ENCODE peak calls at places on chromosomes 12 and 14, in eight cellular contexts. O is endothelial cell of umbilical vein, G is Peyer's patch, X is hepatocyte, L is H9, V is GM23338, I is heart left ventricle, Z is neuronal stem cell. M is an unnamed sample.
A peak's percentile ranks its signal among the peaks of the same experiment; 100 is the strongest.

GRCh38 chr14:53306926-53307325 is 153.8 kb upstream of the DDHD1 start:
- DNase-seq in O (no peak), G (no peak), X (no peak), L (no peak), V (no peak), I (no peak), Z (peak; percentile 81), M (no peak)

GRCh38 chr12:8667280-8667679 is 4.7 kb upstream of the MFAP5 start:
- DNase-seq in O (no peak), G (no peak), X (no peak), L (no peak), V (no peak), I (no peak), Z (no peak), M (no peak)

GRCh38 chr14:90629471-90629870 is 186.8 kb downstream of the TTC7B start:
- DNase-seq in O (no peak), G (no peak), X (peak; percentile 30), L (no peak), V (no peak), I (no peak), Z (no peak), M (no peak)

GRCh38 chr12:109310247-109311125 is 1.4 kb upstream of the FOXN4 start:
- DNase-seq in O (no peak), G (no peak), X (no peak), L (no peak), V (peak; percentile 52), I (no peak), Z (no peak), M (no peak)

GRCh38 chr12:100190013-100190394 is 10.6 kb upstream of the ACTR6 start:
- DNase-seq in O (no peak), G (no peak), X (no peak), L (no peak), V (no peak), I (no peak), Z (no peak), M (no peak)

GRCh38 chr14:28143340-28143739 is 623.2 kb upstream of the FOXG1 start:
- DNase-seq in O (no peak), G (no peak), X (no peak), L (no peak), V (peak; percentile 31), I (no peak), Z (peak; percentile 15), M (no peak)

GRCh38 chr12:15274561-15274967 is 47.7 kb upstream of the PTPRO start:
- DNase-seq in O (no peak), G (no peak), X (peak; percentile 19), L (no peak), V (no peak), I (no peak), Z (no peak), M (no peak)

GRCh38 chr14:102659797-102660196 is 67.3 kb downstream of the RCOR1 start:
- DNase-seq in O (no peak), G (no peak), X (no peak), L (no peak), V (no peak), I (no peak), Z (no peak), M (no peak)

GRCh38 chr14:90398315-90398811 is 1.5 kb downstream of the CALM1 start:
- DNase-seq in O (peak; percentile 45), G (peak; percentile 73), X (peak; percentile 47), L (peak; percentile 43), V (peak; percentile 22), I (peak; percentile 76), Z (no peak), M (peak; percentile 18)

GRCh38 chr12:59820594-59821011 is 224.8 kb downstream of the SLC16A7 start:
- DNase-seq in O (no peak), G (no peak), X (no peak), L (no peak), V (no peak), I (no peak), Z (no peak), M (no peak)

GRCh38 chr12:121033625-121034349 is 5.3 kb downstream of the OASL start:
- DNase-seq in O (no peak), G (no peak), X (no peak), L (no peak), V (no peak), I (no peak), Z (no peak), M (no peak)

GRCh38 chr12:1350934-1351240 is 243.5 kb downstream of the FBXL14 start:
- DNase-seq in O (no peak), G (no peak), X (no peak), L (no peak), V (no peak), I (no peak), Z (no peak), M (no peak)

GRCh38 chr14:74550071-74550470 is 56.5 kb downstream of the ISCA2 start:
- DNase-seq in O (no peak), G (no peak), X (no peak), L (no peak), V (no peak), I (peak; percentile 20), Z (no peak), M (no peak)

GRCh38 chr12:57611810-57612710 is 825 bp downstream of the ARHGEF25 start:
- DNase-seq in O (no peak), G (no peak), X (no peak), L (no peak), V (peak; percentile 12), I (no peak), Z (no peak), M (no peak)

GRCh38 chr14:58985786-58986185 is 202.7 kb upstream of the DAAM1 start:
- DNase-seq in O (no peak), G (no peak), X (no peak), L (no peak), V (no peak), I (no peak), Z (no peak), M (no peak)

DNA sequence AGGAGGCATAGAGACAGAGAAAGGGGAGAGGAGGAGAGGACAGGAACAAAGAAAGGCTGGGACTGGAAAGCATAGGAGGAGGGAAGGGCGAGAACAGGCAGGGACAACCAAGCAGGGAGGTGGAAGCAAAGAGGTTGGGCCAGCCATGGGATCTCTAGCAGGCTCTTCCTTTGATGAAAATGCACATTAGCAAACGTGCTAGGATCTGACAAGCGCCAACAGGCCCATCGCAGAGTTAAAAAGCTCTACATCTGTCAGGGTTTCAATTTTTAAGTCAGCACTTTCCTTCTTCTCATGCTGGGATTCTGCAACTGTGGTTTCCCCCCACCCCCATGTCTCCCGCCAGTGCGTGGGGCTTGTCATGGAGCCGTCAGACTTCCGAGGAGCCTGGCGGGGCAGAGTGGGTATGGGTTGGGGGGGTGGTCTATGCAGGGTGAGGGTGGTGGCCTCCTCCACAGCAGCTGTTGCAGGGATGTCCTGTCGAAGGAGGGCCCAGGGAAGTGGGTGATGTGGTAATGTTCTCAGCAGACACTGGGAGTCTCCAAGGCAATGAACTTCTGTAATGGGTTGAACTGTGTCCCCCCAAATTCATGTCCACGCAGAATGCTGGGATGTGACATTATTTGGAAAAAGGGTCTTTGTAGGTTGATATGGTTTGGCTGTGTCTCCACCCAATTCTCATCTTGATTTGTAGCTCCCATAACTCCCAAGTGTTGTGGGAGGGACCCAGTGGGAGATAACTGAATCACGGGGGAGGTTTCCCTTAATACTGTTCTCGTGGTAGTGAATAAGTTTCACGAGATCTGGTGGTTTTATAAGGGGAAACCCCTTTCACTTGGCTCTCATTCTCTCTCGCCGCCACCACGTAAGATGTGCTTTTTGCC is 115.2 kb upstream of the MAP1LC3B2 start:
- DNase-seq in O (no peak), G (no peak), X (no peak), L (no peak), V (no peak), I (no peak), Z (no peak), M (no peak)
- H3K27ac ChIP-seq in O (no peak overlapping the region), G (no peak overlapping the region), X (no peak overlapping the region), L (no peak overlapping the region), V (no peak overlapping the region), I (no peak overlapping the region), Z (no peak overlapping the region), M (no peak overlapping the region)

DNA sequence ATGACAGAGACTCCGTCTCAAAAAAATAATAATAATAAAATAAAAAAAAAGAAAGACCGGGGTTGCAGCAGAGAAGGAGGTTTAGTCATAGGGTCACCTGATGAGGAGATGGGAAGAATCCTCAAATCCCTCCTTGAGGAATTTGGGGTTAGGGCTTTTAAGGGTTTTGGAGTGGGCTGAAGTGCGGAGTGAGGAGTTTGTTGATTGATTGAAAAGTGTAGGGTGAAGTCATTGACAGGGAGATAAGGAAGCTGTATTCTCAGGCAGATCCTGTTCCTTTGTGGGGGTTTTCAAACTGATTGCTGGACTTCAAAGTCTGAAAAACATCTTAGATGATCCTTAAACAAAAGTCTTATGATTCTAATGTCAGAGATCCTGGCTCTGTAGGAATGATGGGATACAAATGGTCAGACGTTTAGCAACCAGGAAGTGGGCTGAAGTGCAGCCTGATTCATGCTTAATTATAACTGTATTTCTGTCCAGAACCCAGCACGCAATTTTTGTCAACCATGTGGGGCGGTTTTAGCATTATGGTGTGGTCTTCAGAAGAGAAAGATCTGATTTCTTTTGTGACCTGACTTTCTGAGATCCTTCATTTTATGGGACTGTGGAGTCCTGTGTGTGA is 16.0 kb downstream of the FNTB start:
- DNase-seq in O (no peak), G (no peak), X (no peak), L (no peak), V (no peak), I (no peak), Z (no peak), M (no peak)
- H3K4me1 ChIP-seq in O (peaks cover 4% of the 10 kb centered on the region), G (no peaks in the 10 kb centered on the region), X (no peaks in the 10 kb centered on the region), L (peaks cover 10% of the 10 kb centered on the region), V (peaks cover 11% of the 10 kb centered on the region), I (no peaks in the 10 kb centered on the region), Z (peaks cover 6% of the 10 kb centered on the region), M (peaks cover 4% of the 10 kb centered on the region)

GRCh38 chr12:40587970-40588369 is 104.3 kb upstream of the CNTN1 start:
- DNase-seq in O (no peak), G (no peak), X (no peak), L (no peak), V (no peak), I (no peak), Z (no peak), M (no peak)
- H3K27ac ChIP-seq in O (no peak overlapping the region), G (no peak overlapping the region), X (no peak overlapping the region), L (no peak overlapping the region), V (no peak overlapping the region), I (no peak overlapping the region), Z (no peak overlapping the region), M (no peak overlapping the region)

GRCh38 chr14:68361231-68361630 is 431.6 kb downstream of the ZFP36L1 start:
- DNase-seq in O (peak; percentile 73), G (no peak), X (no peak), L (no peak), V (no peak), I (no peak), Z (no peak), M (no peak)
- H3K4me1 ChIP-seq in O (peaks cover 28% of the 10 kb centered on the region), G (no peaks in the 10 kb centered on the region), X (peaks cover 43% of the 10 kb centered on the region), L (peaks cover 2% of the 10 kb centered on the region), V (peaks cover 28% of the 10 kb centered on the region), I (no peaks in the 10 kb centered on the region), Z (peaks cover 22% of the 10 kb centered on the region), M (no peaks in the 10 kb centered on the region)

M was measured in tibial nerve.